ENCODE peak calls at places on chromosomes 16 and 17, in four cellular contexts. N is lower leg skin, S is WERI-Rb-1, F is lung. J is an unnamed sample.

GRCh38 chr16:11780988-11781680 is 15.9 kb downstream of the ZC3H7A start:
- DNase-seq in N (no peak), S (no peak), F (no peak), J (no peak)

GRCh38 chr17:79861371-79862216 is 22.4 kb upstream of the CBX4 start:
- DNase-seq in N (no peak), S (no peak), F (no peak), J (no peak)

GRCh38 chr16:67428146-67428731 is 2.7 kb upstream of the HSD11B2 start:
- DNase-seq in N (no peak), S (peak; percentile 92), F (peak; percentile 68), J (no peak)

GRCh38 chr17:77375917-77376651 is 235.3 kb downstream of the SEC14L1 start:
- DNase-seq in N (no peak), S (peak; percentile 80), F (no peak), J (no peak)

GRCh38 chr17:31521632-31522283 is 130.3 kb downstream of the RAB11FIP4 start:
- DNase-seq in N (no peak), S (no peak), F (no peak), J (no peak)

GRCh38 chr16:10961231-10961630 is 16.9 kb downstream of the CLEC16A start:
- DNase-seq in N (no peak), S (no peak), F (no peak), J (peak; percentile 81)

GRCh38 chr17:68425979-68426378 is 31.3 kb downstream of the WIPI1 start:
- DNase-seq in N (no peak), S (no peak), F (no peak), J (no peak)

GRCh38 chr17:20059728-20060188 is 50.6 kb downstream of the SPECC1 start:
- DNase-seq in N (no peak), S (no peak), F (no peak), J (no peak)

GRCh38 chr17:80151333-80151732 is 4.4 kb upstream of the EIF4A3 start:
- DNase-seq in N (no peak), S (no peak), F (no peak), J (peak; percentile 53)

GRCh38 chr17:44122825-44123355 is 551 bp downstream of the HDAC5 start:
- DNase-seq in N (no peak), S (no peak), F (no peak), J (no peak)

GRCh38 chr17:48625502-48626201 is 506 bp downstream of the HOXB9 start:
- DNase-seq in N (no peak), S (peak; percentile 26), F (no peak), J (no peak)

GRCh38 chr17:28295677-28296578 is 23.1 kb upstream of the TMEM97 start:
- DNase-seq in N (no peak), S (no peak), F (no peak), J (no peak)

GRCh38 chr16:57147381-57148191 is 38.3 kb downstream of the PSME3IP1 start:
- DNase-seq in N (no peak), S (no peak), F (no peak), J (peak; percentile 67)

GRCh38 chr17:15456486-15456885 is 10.9 kb downstream of the CDRT4 start:
- DNase-seq in N (peak; percentile 82), S (no peak), F (no peak), J (no peak)

GRCh38 chr16:88686439-88687253 is at the start of gene SNAI3:
- DNase-seq in N (peak; percentile 70), S (peak; percentile 80), F (peak; percentile 90), J (no peak)

GRCh38 chr17:40516581-40517285 is 15.3 kb upstream of the TNS4 start:
- DNase-seq in N (no peak), S (no peak), F (no peak), J (no peak)

GRCh38 chr16:72901012-72901411 is 146.9 kb downstream of the ZFHX3 start:
- DNase-seq in N (no peak), S (no peak), F (no peak), J (no peak)
- H3K4me3 ChIP-seq in N (no peak overlapping the region), S (no peak overlapping the region), F (no peak overlapping the region), J (no peak overlapping the region)

GRCh38 chr17:55996826-55997225 is 156.4 kb upstream of the ANKFN1 start:
- DNase-seq in N (no peak), S (no peak), F (no peak), J (no peak)
- TF ChIP-seq CTCF in N (no peak), S (no peak), F (no peak), J (peak; percentile 17)

GRCh38 chr16:85104147-85104546 is 8.1 kb downstream of the CIBAR2 start:
- DNase-seq in N (no peak), S (peak; percentile 63), F (no peak), J (no peak)

GRCh38 chr16:85104821-85105391 is 7.4 kb downstream of the CIBAR2 start:
- DNase-seq in N (no peak), S (no peak), F (no peak), J (no peak)

GRCh38 chr16:85105475-85105874 is 6.8 kb downstream of the CIBAR2 start:
- DNase-seq in N (no peak), S (no peak), F (no peak), J (no peak)

GRCh38 chr16:85102106-85102630 is 10.1 kb downstream of the CIBAR2 start:
- DNase-seq in N (no peak), S (no peak), F (no peak), J (no peak)

GRCh38 chr16:85103096-85104079 is 8.9 kb downstream of the CIBAR2 start:
- DNase-seq in N (no peak), S (no peak), F (no peak), J (no peak)
- H3K4me3 ChIP-seq in N (no peak overlapping the region), S (no peak overlapping the region), F (no peak overlapping the region), J (no peak overlapping the region)

GRCh38 chr16:84450176-84450865 is 54.1 kb downstream of the MEAK7 start:
- DNase-seq in N (no peak), S (no peak), F (no peak), J (no peak)

GRCh38 chr16:84449156-84450140 is 55.0 kb downstream of the MEAK7 start:
- DNase-seq in N (no peak), S (no peak), F (no peak), J (no peak)

GRCh38 chr16:84446086-84446485 is 58.4 kb downstream of the MEAK7 start:
- DNase-seq in N (no peak), S (no peak), F (no peak), J (no peak)

GRCh38 chr16:84446596-84447392 is 57.7 kb downstream of the MEAK7 start:
- DNase-seq in N (no peak), S (no peak), F (no peak), J (no peak)

DNA sequence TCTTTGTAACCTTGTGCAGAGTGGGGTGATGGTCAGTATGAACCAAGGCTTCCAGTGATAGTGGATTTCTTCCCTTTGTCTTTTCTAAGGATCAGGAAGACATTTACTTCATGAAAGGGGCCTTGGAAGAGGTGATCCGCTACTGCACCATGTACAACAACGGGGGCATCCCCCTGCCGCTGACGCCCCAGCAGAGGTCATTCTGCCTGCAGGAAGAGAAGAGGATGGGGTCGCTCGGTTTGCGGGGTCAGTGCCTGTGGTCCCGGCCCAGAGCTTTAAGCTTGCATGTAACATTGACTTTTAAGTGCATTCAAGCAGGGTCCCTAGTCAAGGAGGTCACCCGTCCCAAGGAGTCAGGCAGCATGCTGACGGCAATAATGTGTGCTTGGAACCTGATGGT is 56.0 kb downstream of the MEAK7 start:
- DNase-seq in N (no peak), S (no peak), F (no peak), J (no peak)
- TF ChIP-seq CTCF in N (no peak), S (no peak), F (no peak), J (no peak)

GRCh38 chr17:69533481-69534234 is 119.2 kb downstream of the MAP2K6 start:
- DNase-seq in N (no peak), S (no peak), F (no peak), J (no peak)
- H3K4me3 ChIP-seq in N (no peak overlapping the region), S (no peak overlapping the region), F (no peak overlapping the region), J (no peak overlapping the region)

GRCh38 chr17:29618272-29619065 is 4.2 kb downstream of the CORO6 start:
- DNase-seq in N (no peak), S (no peak), F (no peak), J (no peak)

GRCh38 chr17:29617125-29617480 is 5.6 kb downstream of the CORO6 start:
- DNase-seq in N (peak; percentile 68), S (peak; percentile 91), F (peak; percentile 82), J (no peak)

GRCh38 chr17:29616300-29617048 is 6.2 kb downstream of the CORO6 start:
- DNase-seq in N (no peak), S (no peak), F (no peak), J (no peak)

GRCh38 chr17:29619251-29619650 is 3.5 kb downstream of the CORO6 start:
- DNase-seq in N (no peak), S (no peak), F (no peak), J (no peak)

GRCh38 chr17:29617481-29618271 is 5.0 kb downstream of the CORO6 start:
- DNase-seq in N (peak; percentile 56), S (no peak), F (peak; percentile 80), J (no peak)
- TF ChIP-seq CTCF in N (no peak), S (no peak), F (peak; percentile 40), J (peak; percentile 63)

GRCh38 chr17:7587831-7588230 is 2.1 kb downstream of the SOX15 start:
- DNase-seq in N (no peak), S (no peak), F (no peak), J (no peak)

GRCh38 chr17:7588553-7589203 is 1.2 kb downstream of the SOX15 start:
- DNase-seq in N (no peak), S (no peak), F (no peak), J (no peak)

GRCh38 chr17:7589204-7589868 is 558 bp downstream of the SOX15 start:
- DNase-seq in N (peak; percentile 80), S (peak; percentile 90), F (peak; percentile 78), J (no peak)

GRCh38 chr17:7586673-7587419 is 3.0 kb downstream of the SOX15 start:
- DNase-seq in N (no peak), S (peak; percentile 74), F (no peak), J (no peak)

GRCh38 chr17:7587420-7587786 is 2.5 kb downstream of the SOX15 start:
- DNase-seq in N (no peak), S (no peak), F (no peak), J (peak; percentile 83)
- H3K4me3 ChIP-seq in N (no peak overlapping the region), S (no peak overlapping the region), F (no peak overlapping the region), J (no peak overlapping the region)

GRCh38 chr17:11031787-11032186 is 193.9 kb upstream of the PIRT start:
- DNase-seq in N (no peak), S (peak; percentile 11), F (no peak), J (no peak)
- TF ChIP-seq CTCF in N (no peak), S (peak; percentile 52), F (no peak), J (no peak)

J was measured in BJ.